ENCODE peak calls at places on chromosomes 2 and 18, in eight cellular contexts. One of them, this sample, is unnamed.

GRCh38 chr2:197952540-197953202 is 148.3 kb downstream of the PLCL1 start:
- DNase-seq in kidney: no peak
- DNase-seq in M059J: no peak
- DNase-seq in islet precursor cell: no peak
- DNase-seq in C1 segment of cervical spinal cord: no peak
- DNase-seq in GM13976: no peak
- DNase-seq in NCI-H1105: no peak
- DNase-seq in AG09319: no peak
- DNase-seq in this sample: no peak

GRCh38 chr2:27573452-27573851 is 9.4 kb upstream of the ZNF512 start:
- DNase-seq in kidney: no peak
- DNase-seq in M059J: no peak
- DNase-seq in islet precursor cell: no peak
- DNase-seq in C1 segment of cervical spinal cord: no peak
- DNase-seq in GM13976: no peak
- DNase-seq in NCI-H1105: no peak
- DNase-seq in AG09319: no peak
- DNase-seq in this sample: no peak

GRCh38 chr2:11990576-11990975 is 244.1 kb downstream of the LPIN1 start:
- DNase-seq in kidney: no peak
- DNase-seq in M059J: no peak
- DNase-seq in islet precursor cell: no peak
- DNase-seq in C1 segment of cervical spinal cord: no peak
- DNase-seq in GM13976: no peak
- DNase-seq in NCI-H1105: no peak
- DNase-seq in AG09319: no peak
- DNase-seq in this sample: no peak

GRCh38 chr18:12839526-12840196 is 44.4 kb downstream of the PTPN2 start:
- DNase-seq in kidney: no peak
- DNase-seq in M059J: peak
- DNase-seq in islet precursor cell: no peak
- DNase-seq in C1 segment of cervical spinal cord: no peak
- DNase-seq in GM13976: peak
- DNase-seq in NCI-H1105: no peak
- DNase-seq in AG09319: no peak
- DNase-seq in this sample: peak

GRCh38 chr2:43831438-43832294 is 7.0 kb downstream of the ABCG5 start:
- DNase-seq in kidney: no peak
- DNase-seq in M059J: no peak
- DNase-seq in islet precursor cell: no peak
- DNase-seq in C1 segment of cervical spinal cord: no peak
- DNase-seq in GM13976: no peak
- DNase-seq in NCI-H1105: peak
- DNase-seq in AG09319: no peak
- DNase-seq in this sample: no peak

GRCh38 chr2:236748385-236748784 is 178.8 kb downstream of the ACKR3 start:
- DNase-seq in kidney: peak
- DNase-seq in M059J: no peak
- DNase-seq in islet precursor cell: no peak
- DNase-seq in C1 segment of cervical spinal cord: no peak
- DNase-seq in GM13976: no peak
- DNase-seq in NCI-H1105: no peak
- DNase-seq in AG09319: no peak
- DNase-seq in this sample: no peak

GRCh38 chr2:172262486-172262885 is 159.8 kb upstream of the DLX2 start:
- DNase-seq in kidney: no peak
- DNase-seq in M059J: no peak
- DNase-seq in islet precursor cell: no peak
- DNase-seq in C1 segment of cervical spinal cord: no peak
- DNase-seq in GM13976: no peak
- DNase-seq in NCI-H1105: no peak
- DNase-seq in AG09319: no peak
- DNase-seq in this sample: no peak

GRCh38 chr2:8059794-8060193 is 622.1 kb upstream of the ID2 start:
- DNase-seq in kidney: no peak
- DNase-seq in M059J: no peak
- DNase-seq in islet precursor cell: no peak
- DNase-seq in C1 segment of cervical spinal cord: no peak
- DNase-seq in GM13976: no peak
- DNase-seq in NCI-H1105: no peak
- DNase-seq in AG09319: no peak
- DNase-seq in this sample: no peak

GRCh38 chr2:239187464-239188253 is 213.2 kb downstream of the HDAC4 start:
- DNase-seq in kidney: peak
- DNase-seq in M059J: no peak
- DNase-seq in islet precursor cell: peak
- DNase-seq in C1 segment of cervical spinal cord: no peak
- DNase-seq in GM13976: no peak
- DNase-seq in NCI-H1105: no peak
- DNase-seq in AG09319: no peak
- DNase-seq in this sample: no peak

GRCh38 chr2:236735742-236736360 is 166.2 kb downstream of the ACKR3 start:
- DNase-seq in kidney: no peak
- DNase-seq in M059J: no peak
- DNase-seq in islet precursor cell: no peak
- DNase-seq in C1 segment of cervical spinal cord: no peak
- DNase-seq in GM13976: no peak
- DNase-seq in NCI-H1105: no peak
- DNase-seq in AG09319: no peak
- DNase-seq in this sample: no peak

GRCh38 chr2:215514516-215514915 is 78.6 kb upstream of the FN1 start:
- DNase-seq in kidney: no peak
- DNase-seq in M059J: no peak
- DNase-seq in islet precursor cell: no peak
- DNase-seq in C1 segment of cervical spinal cord: no peak
- DNase-seq in GM13976: no peak
- DNase-seq in NCI-H1105: no peak
- DNase-seq in AG09319: no peak
- DNase-seq in this sample: no peak

GRCh38 chr2:20221169-20221938 is 3.6 kb downstream of the SDC1 start:
- DNase-seq in kidney: no peak
- DNase-seq in M059J: peak
- DNase-seq in islet precursor cell: no peak
- DNase-seq in C1 segment of cervical spinal cord: no peak
- DNase-seq in GM13976: no peak
- DNase-seq in NCI-H1105: no peak
- DNase-seq in AG09319: no peak
- DNase-seq in this sample: no peak

GRCh38 chr18:73869182-73869581 is 278.5 kb downstream of the FBXO15 start:
- DNase-seq in kidney: no peak
- DNase-seq in M059J: no peak
- DNase-seq in islet precursor cell: no peak
- DNase-seq in C1 segment of cervical spinal cord: no peak
- DNase-seq in GM13976: no peak
- DNase-seq in NCI-H1105: no peak
- DNase-seq in AG09319: no peak
- DNase-seq in this sample: no peak

GRCh38 chr2:230956827-230957755 is 32.0 kb upstream of the GPR55 start:
- DNase-seq in kidney: no peak
- DNase-seq in M059J: peak
- DNase-seq in islet precursor cell: peak
- DNase-seq in C1 segment of cervical spinal cord: no peak
- DNase-seq in GM13976: peak
- DNase-seq in NCI-H1105: peak
- DNase-seq in AG09319: no peak
- DNase-seq in this sample: peak

GRCh38 chr2:191376981-191377629 is 131.9 kb downstream of the MYO1B start:
- DNase-seq in kidney: peak
- DNase-seq in M059J: peak
- DNase-seq in islet precursor cell: peak
- DNase-seq in C1 segment of cervical spinal cord: no peak
- DNase-seq in GM13976: no peak
- DNase-seq in NCI-H1105: no peak
- DNase-seq in AG09319: peak
- DNase-seq in this sample: no peak

GRCh38 chr2:208015475-208015874 is 9.9 kb downstream of the PLEKHM3 start:
- DNase-seq in kidney: no peak
- DNase-seq in M059J: no peak
- DNase-seq in islet precursor cell: no peak
- DNase-seq in C1 segment of cervical spinal cord: no peak
- DNase-seq in GM13976: no peak
- DNase-seq in NCI-H1105: peak
- DNase-seq in AG09319: no peak
- DNase-seq in this sample: no peak

GRCh38 chr2:65103013-65103720 is 26.7 kb downstream of the RAB1A start:
- DNase-seq in kidney: peak
- DNase-seq in M059J: peak
- DNase-seq in islet precursor cell: no peak
- DNase-seq in C1 segment of cervical spinal cord: no peak
- DNase-seq in GM13976: no peak
- DNase-seq in NCI-H1105: peak
- DNase-seq in AG09319: no peak
- DNase-seq in this sample: no peak

GRCh38 chr2:43300781-43301586 is 74.6 kb upstream of the ZFP36L2 start:
- DNase-seq in kidney: no peak
- DNase-seq in M059J: peak
- DNase-seq in islet precursor cell: no peak
- DNase-seq in C1 segment of cervical spinal cord: no peak
- DNase-seq in GM13976: no peak
- DNase-seq in NCI-H1105: no peak
- DNase-seq in AG09319: no peak
- DNase-seq in this sample: no peak

GRCh38 chr2:95391641-95392310 is 10.7 kb upstream of the FAHD2A start:
- DNase-seq in kidney: no peak
- DNase-seq in M059J: no peak
- DNase-seq in islet precursor cell: peak
- DNase-seq in C1 segment of cervical spinal cord: no peak
- DNase-seq in GM13976: no peak
- DNase-seq in NCI-H1105: peak
- DNase-seq in AG09319: no peak
- DNase-seq in this sample: no peak

GRCh38 chr18:765764-766549 is 46.1 kb downstream of the YES1 start:
- DNase-seq in kidney: no peak
- DNase-seq in M059J: no peak
- DNase-seq in islet precursor cell: no peak
- DNase-seq in C1 segment of cervical spinal cord: no peak
- DNase-seq in GM13976: no peak
- DNase-seq in NCI-H1105: no peak
- DNase-seq in AG09319: no peak
- DNase-seq in this sample: no peak

GRCh38 chr2:157492189-157492773 is 48.4 kb upstream of the CYTIP start:
- DNase-seq in kidney: peak
- DNase-seq in M059J: peak
- DNase-seq in islet precursor cell: peak
- DNase-seq in C1 segment of cervical spinal cord: no peak
- DNase-seq in GM13976: peak
- DNase-seq in NCI-H1105: peak
- DNase-seq in AG09319: no peak
- DNase-seq in this sample: peak

GRCh38 chr2:107808986-107809385 is 17.7 kb upstream of the RGPD4 start:
- DNase-seq in kidney: no peak
- DNase-seq in M059J: peak
- DNase-seq in islet precursor cell: peak
- DNase-seq in C1 segment of cervical spinal cord: no peak
- DNase-seq in GM13976: no peak
- DNase-seq in NCI-H1105: peak
- DNase-seq in AG09319: no peak
- DNase-seq in this sample: no peak

GRCh38 chr2:158378926-158379325 is 77.6 kb downstream of the CCDC148 start:
- DNase-seq in kidney: no peak
- DNase-seq in M059J: no peak
- DNase-seq in islet precursor cell: no peak
- DNase-seq in C1 segment of cervical spinal cord: no peak
- DNase-seq in GM13976: no peak
- DNase-seq in NCI-H1105: no peak
- DNase-seq in AG09319: peak
- DNase-seq in this sample: no peak

GRCh38 chr2:138491495-138491862 is 10.1 kb upstream of the SPOPL start:
- DNase-seq in kidney: no peak
- DNase-seq in M059J: no peak
- DNase-seq in islet precursor cell: no peak
- DNase-seq in C1 segment of cervical spinal cord: no peak
- DNase-seq in GM13976: no peak
- DNase-seq in NCI-H1105: no peak
- DNase-seq in AG09319: no peak
- DNase-seq in this sample: no peak

This sample was measured in GM13977.